ENCODE peak calls at places on chromosomes 2 and 18, in eight cellular contexts. D, J, O, N, K, L, U and H are unnamed samples. For H3K4me1, the result is how much of the 10 kb centered on the place peaks cover.

GRCh38 chr18:57728941-57729511 is 74.1 kb downstream of the ATP8B1 start:
- DNase-seq in N (peak), L (no peak), K (no peak), D (peak), U (no peak), O (no peak), J (no peak), H (no peak)

GRCh38 chr2:231524477-231525247 is 5.6 kb downstream of the NMUR1 start:
- DNase-seq in U (no peak), J (no peak), D (no peak), L (no peak), N (no peak), O (no peak), K (no peak), H (no peak)

GRCh38 chr2:209629622-209630021 is 142.0 kb upstream of the UNC80 start:
- DNase-seq in L (no peak), K (no peak), U (no peak), N (no peak), J (no peak), D (no peak), O (no peak), H (no peak)

GRCh38 chr18:41870191-41870590 is 84.8 kb upstream of the PIK3C3 start:
- DNase-seq in D (no peak), O (no peak), N (no peak), U (no peak), L (no peak), J (no peak), K (no peak), H (no peak)

GRCh38 chr2:138716183-138716582 is 64.0 kb downstream of the NXPH2 start:
- DNase-seq in O (no peak), D (peak), N (no peak), L (peak), K (no peak), J (no peak), U (no peak), H (no peak)

GRCh38 chr2:79122676-79123075 is 2.4 kb downstream of the REG1A start:
- DNase-seq in L (no peak), J (no peak), N (no peak), K (no peak), O (no peak), U (no peak), D (no peak), H (no peak)

GRCh38 chr2:170991398-170992185 is 62.5 kb downstream of the GORASP2 start:
- DNase-seq in J (no peak), L (no peak), N (no peak), O (no peak), K (no peak), D (no peak), U (no peak), H (no peak)

GRCh38 chr2:26067980-26068507 is 34.2 kb downstream of the RAB10 start:
- DNase-seq in N (no peak), O (no peak), U (no peak), J (no peak), L (peak), K (no peak), D (no peak), H (no peak)

GRCh38 chr18:36186461-36187137 is 698 bp upstream of the MOCOS start:
- DNase-seq in J (peak), U (no peak), K (no peak), L (no peak), O (peak), N (peak), D (peak), H (peak)

GRCh38 chr2:197954328-197954727 is 149.9 kb downstream of the PLCL1 start:
- DNase-seq in K (no peak), N (no peak), L (no peak), U (peak), O (no peak), J (no peak), D (no peak), H (no peak)

GRCh38 chr2:102664439-102665042 is 45.2 kb downstream of the SLC9A2 start:
- DNase-seq in U (peak), D (peak), L (no peak), O (no peak), J (no peak), N (peak), K (no peak), H (no peak)

GRCh38 chr2:203225423-203226039 is 13.3 kb upstream of the CYP20A1 start:
- DNase-seq in D (peak), L (peak), J (no peak), O (no peak), K (no peak), U (peak), N (peak), H (no peak)

GRCh38 chr18:34122724-34123334 is 101.9 kb downstream of the NOL4 start:
- DNase-seq in D (peak), L (peak), U (peak), J (peak), N (peak), O (no peak), K (no peak), H (no peak)

GRCh38 chr2:26002617-26003310 is 20.5 kb upstream of the KIF3C start:
- DNase-seq in D (no peak), J (no peak), L (no peak), U (no peak), N (no peak), K (no peak), O (no peak), H (no peak)

GRCh38 chr2:11553661-11554429 is 20.0 kb downstream of the GREB1 start:
- DNase-seq in K (no peak), O (no peak), D (peak), L (no peak), J (no peak), N (no peak), U (no peak), H (peak)

GRCh38 chr2:217915706-217916105 is 87.1 kb downstream of the TNS1 start:
- DNase-seq in K (no peak), U (no peak), N (no peak), J (no peak), D (no peak), L (no peak), O (peak), H (no peak)

GRCh38 chr18:24370120-24370519 is 27.5 kb downstream of the OSBPL1A start:
- DNase-seq in L (no peak), N (no peak), K (no peak), O (no peak), D (no peak), J (no peak), U (no peak), H (no peak)

GRCh38 chr2:85341269-85342029 is 12.9 kb downstream of the RETSAT start:
- DNase-seq in U (no peak), N (no peak), D (no peak), O (no peak), J (no peak), K (no peak), L (no peak), H (no peak)

GRCh38 chr2:120735750-120736170 is at the start of gene GLI2:
- DNase-seq in O (peak), N (peak), L (no peak), D (peak), K (no peak), J (peak), U (no peak), H (peak)

GRCh38 chr2:97011977-97012569 is 25.7 kb upstream of the FAM178B start:
- DNase-seq in O (no peak), K (no peak), D (peak), U (peak), J (peak), L (peak), N (peak), H (no peak)

GRCh38 chr2:27249891-27250651 is 12.8 kb downstream of the SLC30A3 start:
- DNase-seq in O (peak), J (peak), U (peak), K (no peak), L (peak), N (peak), D (peak), H (no peak)

GRCh38 chr2:17879913-17880274 is 1.4 kb downstream of the KCNS3 start:
- DNase-seq in K (no peak), N (no peak), D (no peak), O (no peak), J (no peak), U (no peak), L (no peak), H (no peak)

GRCh38 chr18:12819330-12819729 is 64.7 kb downstream of the PTPN2 start:
- DNase-seq in D (no peak), L (no peak), J (no peak), N (no peak), U (no peak), O (no peak), K (no peak), H (no peak)

GRCh38 chr2:5520352-5520996 is 171.7 kb upstream of the SOX11 start:
- DNase-seq in N (no peak), K (no peak), L (no peak), J (peak), U (no peak), O (no peak), D (peak), H (no peak)

GRCh38 chr2:9778471-9779402 is 64.5 kb upstream of the TAF1B start:
- DNase-seq in O (no peak), D (no peak), J (no peak), U (no peak), L (no peak), K (no peak), N (no peak), H (no peak)

GRCh38 chr2:237833546-237833945 is 25.9 kb upstream of the RAMP1 start:
- DNase-seq in K (no peak), L (no peak), D (no peak), N (no peak), O (no peak), U (no peak), J (no peak), H (no peak)

GRCh38 chr18:8685141-8685913 is 20.0 kb upstream of the MTCL1 start:
- DNase-seq in U (no peak), N (no peak), K (no peak), L (no peak), J (no peak), O (no peak), D (peak), H (no peak)

GRCh38 chr2:201483337-201483736 is 31.8 kb downstream of the STRADB start:
- DNase-seq in U (no peak), N (no peak), L (no peak), D (no peak), J (no peak), K (no peak), O (no peak), H (no peak)

GRCh38 chr2:33291278-33292013 is 185.0 kb upstream of the RASGRP3 start:
- DNase-seq in K (no peak), U (no peak), J (no peak), L (no peak), D (peak), N (peak), O (no peak), H (no peak)

GRCh38 chr2:72895759-72896281 is 8.6 kb downstream of the SPR start:
- DNase-seq in O (no peak), K (no peak), D (peak), J (peak), N (no peak), L (no peak), U (no peak), H (no peak)

GRCh38 chr2:173218331-173219056 is 136.2 kb upstream of the CDCA7 start:
- DNase-seq in L (no peak), U (no peak), N (no peak), K (no peak), O (no peak), D (no peak), J (peak), H (no peak)

GRCh38 chr2:9201185-9201891 is 5.3 kb upstream of the ASAP2 start:
- DNase-seq in L (no peak), N (no peak), D (peak), K (no peak), U (no peak), J (no peak), O (no peak), H (peak)

GRCh38 chr2:120766758-120767351 is 31.2 kb downstream of the GLI2 start:
- DNase-seq in D (no peak), U (no peak), O (peak), L (no peak), K (no peak), J (no peak), N (no peak), H (no peak)

GRCh38 chr2:224658776-224659175 is 57.4 kb downstream of the CCDC195 start:
- DNase-seq in J (no peak), L (no peak), K (no peak), N (no peak), O (no peak), U (no peak), D (no peak), H (no peak)

GRCh38 chr2:146837857-146838256 is 1007.0 kb upstream of the ACVR2A start:
- DNase-seq in J (no peak), L (no peak), O (no peak), N (no peak), D (peak), K (no peak), U (no peak), H (no peak)

GRCh38 chr2:69242651-69243051 is 144.4 kb downstream of the GFPT1 start:
- DNase-seq in U (no peak), D (no peak), J (no peak), L (no peak), K (no peak), O (no peak), N (no peak), H (no peak)

GRCh38 chr2:69241039-69241586 is 145.9 kb downstream of the GFPT1 start:
- DNase-seq in O (no peak), L (no peak), K (no peak), D (no peak), U (no peak), N (no peak), J (no peak), H (no peak)

GRCh38 chr2:69243652-69244051 is 143.4 kb downstream of the GFPT1 start:
- DNase-seq in O (no peak), U (no peak), D (no peak), L (no peak), J (no peak), K (no peak), N (no peak), H (no peak)

GRCh38 chr2:69238449-69239031 is 148.5 kb downstream of the GFPT1 start:
- DNase-seq in L (no peak), J (no peak), K (no peak), O (no peak), D (peak), N (no peak), U (no peak), H (no peak)

GRCh38 chr2:69241664-69242063 is 145.4 kb downstream of the GFPT1 start:
- DNase-seq in K (no peak), L (no peak), O (no peak), U (no peak), J (no peak), N (no peak), D (no peak), H (no peak)
- H3K27ac ChIP-seq in K (no peak), L (no peak), O (no peak), U (no peak), J (peak), N (no peak), D (no peak), H (no peak)

GRCh38 chr2:47064076-47064475 is 91.0 kb downstream of the STPG4 start:
- DNase-seq in O (no peak), L (no peak), N (no peak), D (no peak), U (no peak), J (no peak), K (no peak), H (no peak)
- H3K4me1 ChIP-seq in O (under half), L (under half), N (under half), D (under half), U (under half), J (half or more), K (under half), H (half or more)

GRCh38 chr2:215879977-215880940 is 133.1 kb downstream of the MREG start:
- DNase-seq in N (no peak), L (no peak), D (peak), U (no peak), O (no peak), K (no peak), J (no peak), H (no peak)

GRCh38 chr2:215876937-215877238 is 136.5 kb downstream of the MREG start:
- DNase-seq in D (no peak), K (no peak), O (no peak), U (no peak), L (no peak), J (no peak), N (no peak), H (no peak)

GRCh38 chr2:215880970-215881369 is 132.4 kb downstream of the MREG start:
- DNase-seq in N (no peak), J (no peak), L (no peak), K (no peak), O (no peak), U (no peak), D (no peak), H (no peak)

GRCh38 chr2:215876139-215876936 is 137.0 kb downstream of the MREG start:
- DNase-seq in L (no peak), N (no peak), O (no peak), K (no peak), J (no peak), U (no peak), D (no peak), H (no peak)

GRCh38 chr2:215878476-215879063 is 134.8 kb downstream of the MREG start:
- DNase-seq in U (no peak), O (no peak), N (peak), D (peak), K (no peak), J (no peak), L (no peak), H (no peak)
- H3K27ac ChIP-seq in U (no peak), O (no peak), N (no peak), D (peak), K (no peak), J (no peak), L (no peak), H (no peak)

GRCh38 chr18:9710037-9710436 is 1.9 kb downstream of the RAB31 start:
- DNase-seq in U (no peak), N (no peak), O (no peak), K (no peak), D (no peak), L (no peak), J (no peak), H (no peak)

GRCh38 chr18:9712606-9713005 is 4.5 kb downstream of the RAB31 start:
- DNase-seq in J (no peak), O (no peak), K (no peak), N (no peak), U (no peak), D (no peak), L (no peak), H (peak)

GRCh38 chr18:9712130-9712577 is 4.1 kb downstream of the RAB31 start:
- DNase-seq in O (no peak), L (no peak), J (no peak), N (no peak), K (no peak), D (no peak), U (no peak), H (peak)

GRCh38 chr18:9708882-9709877 is 1.1 kb downstream of the RAB31 start:
- DNase-seq in N (no peak), K (no peak), O (peak), D (no peak), U (no peak), J (no peak), L (no peak), H (no peak)

DNA sequence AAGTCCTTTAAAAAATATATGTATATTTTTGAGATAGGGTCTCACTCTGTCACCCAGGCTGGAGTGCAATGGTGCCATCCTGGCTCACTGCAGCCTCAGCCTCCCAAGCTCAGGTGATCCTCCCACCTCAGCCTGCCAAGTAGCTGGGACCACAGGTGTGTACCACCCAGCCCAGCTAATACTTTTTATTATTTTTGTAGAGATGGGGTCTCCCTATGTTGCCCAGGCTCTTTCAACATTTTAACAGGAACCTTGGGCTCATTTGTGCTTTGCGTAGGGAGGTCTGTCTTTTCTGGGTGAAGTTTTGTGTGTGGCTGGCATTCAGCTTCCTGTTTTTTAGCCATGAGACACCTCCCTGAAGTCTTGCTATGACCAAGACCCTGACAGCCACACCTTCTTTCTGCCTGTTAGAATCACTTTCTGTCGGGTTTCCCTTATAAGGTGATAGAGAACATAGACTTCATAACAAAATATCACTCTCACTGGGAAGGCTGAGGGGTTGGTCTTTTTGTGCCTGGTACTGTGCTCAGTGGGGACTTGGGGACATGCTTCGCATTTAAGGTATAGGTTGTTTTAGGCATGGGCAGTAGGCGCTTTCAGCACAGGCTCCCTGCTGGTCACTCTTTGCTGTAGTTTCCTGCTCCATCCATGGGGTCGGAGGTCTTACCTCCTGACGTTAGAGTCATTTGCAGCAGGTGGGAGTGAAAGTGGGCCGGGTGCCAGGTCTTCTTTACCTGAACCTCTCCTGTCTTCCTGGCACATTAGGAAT is 3.4 kb downstream of the RAB31 start:
- DNase-seq in U (no peak), D (no peak), K (no peak), L (no peak), N (no peak), J (no peak), O (no peak), H (no peak)
- H3K4me1 ChIP-seq in U (under half), D (under half), K (under half), L (under half), N (under half), J (under half), O (under half), H (under half)

GRCh38 chr18:79519751-79520472 is 124.2 kb downstream of the NFATC1 start:
- DNase-seq in K (no peak), D (no peak), N (no peak), O (no peak), L (peak), U (peak), J (peak), H (peak)

GRCh38 chr18:79518683-79519128 is 123.0 kb downstream of the NFATC1 start:
- DNase-seq in K (no peak), D (no peak), U (no peak), J (no peak), N (no peak), O (no peak), L (no peak), H (no peak)

GRCh38 chr18:79517322-79517721 is 121.6 kb downstream of the NFATC1 start:
- DNase-seq in U (peak), K (no peak), J (no peak), N (no peak), L (peak), D (no peak), O (no peak), H (no peak)

GRCh38 chr18:79516441-79516931 is 120.8 kb downstream of the NFATC1 start:
- DNase-seq in K (no peak), L (no peak), N (no peak), J (no peak), D (no peak), O (no peak), U (peak), H (peak)

GRCh38 chr18:79518028-79518682 is 122.4 kb downstream of the NFATC1 start:
- DNase-seq in J (peak), L (no peak), N (no peak), D (no peak), K (no peak), U (no peak), O (no peak), H (no peak)
- H3K27ac ChIP-seq in J (no peak), L (peak), N (no peak), D (no peak), K (no peak), U (peak), O (no peak), H (no peak)

GRCh38 chr2:42176992-42177738 is 8.0 kb downstream of the EML4 start:
- DNase-seq in U (no peak), L (no peak), O (no peak), N (no peak), K (no peak), D (no peak), J (no peak), H (no peak)
- H3K4me1 ChIP-seq in U (half or more), L (under half), O (under half), N (under half), K (under half), D (under half), J (under half), H (under half)

DNA sequence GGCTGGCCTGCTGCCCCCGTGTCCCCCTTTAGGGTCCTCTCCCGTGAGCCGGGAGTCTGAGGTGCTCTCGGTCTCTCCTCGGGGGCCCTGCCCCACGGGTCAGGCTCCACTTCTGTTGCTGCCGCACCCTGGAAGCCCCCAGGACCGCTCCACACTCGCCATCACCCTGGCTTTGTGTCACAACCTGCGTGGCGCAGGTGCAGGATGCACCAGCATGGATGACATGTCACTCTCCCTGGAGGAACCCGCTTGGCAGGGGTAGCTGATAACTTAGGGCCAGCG is 10.8 kb upstream of the ARHGEF4 start:
- DNase-seq in N (no peak), J (no peak), L (no peak), K (no peak), O (no peak), U (no peak), D (no peak), H (no peak)
- H3K27ac ChIP-seq in N (no peak), J (no peak), L (no peak), K (no peak), O (no peak), U (no peak), D (peak), H (no peak)